ENCODE peak calls at places on chromosomes 4 and X, in five cellular contexts. One of them, this sample, is unnamed.

GRCh38 chr4:55906999-55907398 is 41.7 kb upstream of the CEP135 start:
- DNase-seq in breast epithelium: no peak
- DNase-seq in heart left ventricle: no peak
- DNase-seq in uterus: no peak
- DNase-seq in fibroblast of lung: peak; percentile 45
- DNase-seq in this sample: no peak

GRCh38 chrX:10479508-10479907 is 140.9 kb downstream of the MID1 start:
- DNase-seq in breast epithelium: no peak
- DNase-seq in heart left ventricle: no peak
- DNase-seq in uterus: no peak
- DNase-seq in fibroblast of lung: no peak
- DNase-seq in this sample: no peak

GRCh38 chrX:95059909-95060308 is 1385.9 kb downstream of the FAM133A start:
- DNase-seq in breast epithelium: no peak
- DNase-seq in heart left ventricle: no peak
- DNase-seq in uterus: no peak
- DNase-seq in fibroblast of lung: peak; percentile 21
- DNase-seq in this sample: no peak

GRCh38 chrX:132227383-132228112 is 8.3 kb upstream of the RAP2C start:
- DNase-seq in breast epithelium: no peak
- DNase-seq in heart left ventricle: no peak
- DNase-seq in uterus: no peak
- DNase-seq in fibroblast of lung: no peak
- DNase-seq in this sample: no peak

GRCh38 chr4:158652920-158653319 is 18.8 kb downstream of the C4orf46 start:
- DNase-seq in breast epithelium: no peak
- DNase-seq in heart left ventricle: no peak
- DNase-seq in uterus: no peak
- DNase-seq in fibroblast of lung: no peak
- DNase-seq in this sample: no peak

GRCh38 chrX:140503230-140503585 is 1.7 kb downstream of the SOX3 start:
- DNase-seq in breast epithelium: no peak
- DNase-seq in heart left ventricle: no peak
- DNase-seq in uterus: no peak
- DNase-seq in fibroblast of lung: no peak
- DNase-seq in this sample: no peak

GRCh38 chr4:152075253-152075928 is 314.6 kb upstream of the GATB start:
- DNase-seq in breast epithelium: no peak
- DNase-seq in heart left ventricle: no peak
- DNase-seq in uterus: no peak
- DNase-seq in fibroblast of lung: no peak
- DNase-seq in this sample: no peak

GRCh38 chr4:186840222-186840701 is 116.6 kb upstream of the FAT1 start:
- DNase-seq in breast epithelium: peak; percentile 30
- DNase-seq in heart left ventricle: peak; percentile 55
- DNase-seq in uterus: peak; percentile 69
- DNase-seq in fibroblast of lung: peak; percentile 53
- DNase-seq in this sample: no peak

GRCh38 chr4:21768349-21769310 is 179.9 kb downstream of the KCNIP4 start:
- DNase-seq in breast epithelium: no peak
- DNase-seq in heart left ventricle: no peak
- DNase-seq in uterus: no peak
- DNase-seq in fibroblast of lung: peak; percentile 50
- DNase-seq in this sample: no peak

GRCh38 chr4:122921971-122922876 is at the start of gene NUDT6:
- DNase-seq in breast epithelium: no peak
- DNase-seq in heart left ventricle: peak; percentile 57
- DNase-seq in uterus: peak; percentile 56
- DNase-seq in fibroblast of lung: peak; percentile 66
- DNase-seq in this sample: peak; percentile 1

GRCh38 chr4:15479913-15480185 is 10.2 kb downstream of the CC2D2A start:
- DNase-seq in breast epithelium: no peak
- DNase-seq in heart left ventricle: no peak
- DNase-seq in uterus: no peak
- DNase-seq in fibroblast of lung: peak; percentile 55
- DNase-seq in this sample: no peak

GRCh38 chr4:79042079-79042674 is 102.9 kb upstream of the PAQR3 start:
- DNase-seq in breast epithelium: no peak
- DNase-seq in heart left ventricle: no peak
- DNase-seq in uterus: no peak
- DNase-seq in fibroblast of lung: peak; percentile 16
- DNase-seq in this sample: no peak

GRCh38 chrX:33336783-33337182 is 125.4 kb upstream of the DMD start:
- DNase-seq in breast epithelium: peak; percentile 20
- DNase-seq in heart left ventricle: peak; percentile 6
- DNase-seq in uterus: no peak
- DNase-seq in fibroblast of lung: no peak
- DNase-seq in this sample: no peak

GRCh38 chr4:113070755-113071154 is 21.3 kb downstream of the ANK2 start:
- DNase-seq in breast epithelium: no peak
- DNase-seq in heart left ventricle: no peak
- DNase-seq in uterus: no peak
- DNase-seq in fibroblast of lung: no peak
- DNase-seq in this sample: no peak

GRCh38 chr4:55838356-55838755 is 15.1 kb upstream of the EXOC1 start:
- DNase-seq in breast epithelium: no peak
- DNase-seq in heart left ventricle: no peak
- DNase-seq in uterus: no peak
- DNase-seq in fibroblast of lung: peak; percentile 50
- DNase-seq in this sample: no peak

GRCh38 chr4:73341454-73341853 is 62.6 kb upstream of the ALB start:
- DNase-seq in breast epithelium: peak; percentile 18
- DNase-seq in heart left ventricle: no peak
- DNase-seq in uterus: no peak
- DNase-seq in fibroblast of lung: peak; percentile 52
- DNase-seq in this sample: no peak

GRCh38 chr4:69583543-69583942 is 55.9 kb downstream of the UGT2A2 start:
- DNase-seq in breast epithelium: no peak
- DNase-seq in heart left ventricle: no peak
- DNase-seq in uterus: no peak
- DNase-seq in fibroblast of lung: no peak
- DNase-seq in this sample: no peak

GRCh38 chr4:128346054-128346716 is 58.6 kb upstream of the PGRMC2 start:
- DNase-seq in breast epithelium: no peak
- DNase-seq in heart left ventricle: no peak
- DNase-seq in uterus: no peak
- DNase-seq in fibroblast of lung: peak; percentile 66
- DNase-seq in this sample: no peak

GRCh38 chrX:121256653-121257052 is 209.2 kb downstream of the GLUD2 start:
- DNase-seq in breast epithelium: no peak
- DNase-seq in heart left ventricle: no peak
- DNase-seq in uterus: no peak
- DNase-seq in fibroblast of lung: peak; percentile 23
- DNase-seq in this sample: no peak

GRCh38 chr4:111959202-111959601 is 186.1 kb upstream of the FAM241A start:
- DNase-seq in breast epithelium: no peak
- DNase-seq in heart left ventricle: no peak
- DNase-seq in uterus: no peak
- DNase-seq in fibroblast of lung: peak; percentile 38
- DNase-seq in this sample: no peak

GRCh38 chrX:69319376-69319775 is 154.1 kb upstream of the PJA1 start:
- DNase-seq in breast epithelium: no peak
- DNase-seq in heart left ventricle: no peak
- DNase-seq in uterus: no peak
- DNase-seq in fibroblast of lung: no peak
- DNase-seq in this sample: no peak

GRCh38 chr4:164441131-164441530 is 312.8 kb upstream of the SMIM31 start:
- DNase-seq in breast epithelium: no peak
- DNase-seq in heart left ventricle: no peak
- DNase-seq in uterus: no peak
- DNase-seq in fibroblast of lung: no peak
- DNase-seq in this sample: no peak

GRCh38 chrX:85620466-85620865 is 241.0 kb upstream of the POF1B start:
- DNase-seq in breast epithelium: no peak
- DNase-seq in heart left ventricle: no peak
- DNase-seq in uterus: no peak
- DNase-seq in fibroblast of lung: no peak
- DNase-seq in this sample: no peak

GRCh38 chr4:125097729-125098128 is 217.0 kb upstream of the FAT4 start:
- DNase-seq in breast epithelium: no peak
- DNase-seq in heart left ventricle: no peak
- DNase-seq in uterus: no peak
- DNase-seq in fibroblast of lung: peak; percentile 6
- DNase-seq in this sample: no peak

GRCh38 chr4:3312362-3312761 is 19.5 kb downstream of the RGS12 start:
- DNase-seq in breast epithelium: no peak
- DNase-seq in heart left ventricle: no peak
- DNase-seq in uterus: no peak
- DNase-seq in fibroblast of lung: no peak
- DNase-seq in this sample: no peak

GRCh38 chrX:17411189-17411588 is 36.2 kb downstream of the NHS start:
- DNase-seq in breast epithelium: no peak
- DNase-seq in heart left ventricle: no peak
- DNase-seq in uterus: no peak
- DNase-seq in fibroblast of lung: peak; percentile 36
- DNase-seq in this sample: no peak

DNA sequence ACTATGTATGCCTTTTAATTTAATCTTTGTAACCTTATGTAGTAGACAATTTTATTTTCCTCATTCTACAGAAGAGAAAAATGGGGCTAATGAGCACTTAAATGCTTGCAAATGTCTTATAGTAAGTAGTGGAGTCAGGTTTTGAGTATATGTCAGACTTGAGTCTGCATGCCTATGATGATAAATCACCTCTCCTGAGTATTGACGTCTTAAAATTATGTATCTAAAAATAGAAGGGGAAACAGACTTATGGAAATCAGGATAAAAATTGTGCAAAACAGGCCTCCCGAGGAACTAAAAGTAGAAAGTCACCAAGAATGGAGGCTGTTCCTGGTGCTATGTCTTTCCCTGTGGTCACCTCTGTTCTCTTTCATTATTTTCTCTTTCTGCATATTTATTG is 92.7 kb downstream of the STIM2 start:
- DNase-seq in breast epithelium: no peak
- DNase-seq in heart left ventricle: no peak
- DNase-seq in uterus: no peak
- DNase-seq in fibroblast of lung: peak; percentile 30
- DNase-seq in this sample: no peak
- H3K27ac ChIP-seq in breast epithelium: no peak overlapping the region
- H3K27ac ChIP-seq in heart left ventricle: no peak overlapping the region
- H3K27ac ChIP-seq in uterus: no peak overlapping the region
- H3K27ac ChIP-seq in fibroblast of lung: no peak overlapping the region
- H3K27ac ChIP-seq in this sample: no peak overlapping the region

DNA sequence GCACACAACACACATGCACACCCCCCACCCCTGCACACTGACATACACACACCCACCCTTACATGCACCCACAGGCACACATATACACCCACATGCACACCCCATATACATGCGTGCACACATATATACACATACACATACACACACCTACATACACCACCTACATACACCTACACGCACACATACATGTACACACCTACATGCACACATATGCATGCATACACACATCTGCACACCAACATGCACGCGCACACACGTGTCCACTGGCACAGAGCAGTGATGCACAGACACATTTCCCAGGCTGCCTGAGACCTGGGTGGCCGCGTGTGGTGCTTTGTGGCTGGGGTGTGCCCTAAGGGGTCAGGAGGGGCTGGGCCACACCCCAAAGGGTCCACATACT is 31.7 kb downstream of the FGFRL1 start:
- DNase-seq in breast epithelium: no peak
- DNase-seq in heart left ventricle: no peak
- DNase-seq in uterus: no peak
- DNase-seq in fibroblast of lung: no peak
- DNase-seq in this sample: no peak
- H3K4me1 ChIP-seq in breast epithelium: peaks cover 50% of the 10 kb centered on the region
- H3K4me1 ChIP-seq in heart left ventricle: peaks cover 5% of the 10 kb centered on the region
- H3K4me1 ChIP-seq in uterus: peaks cover 4% of the 10 kb centered on the region
- H3K4me1 ChIP-seq in fibroblast of lung: peaks cover 22% of the 10 kb centered on the region
- H3K4me1 ChIP-seq in this sample: no peaks in the 10 kb centered on the region

GRCh38 chrX:43968347-43968746 is 4.8 kb downstream of the NDP start:
- DNase-seq in breast epithelium: peak; percentile 26
- DNase-seq in heart left ventricle: no peak
- DNase-seq in uterus: no peak
- DNase-seq in fibroblast of lung: no peak
- DNase-seq in this sample: no peak

GRCh38 chrX:43964936-43965335 is 8.3 kb downstream of the NDP start:
- DNase-seq in breast epithelium: no peak
- DNase-seq in heart left ventricle: no peak
- DNase-seq in uterus: no peak
- DNase-seq in fibroblast of lung: peak; percentile 16
- DNase-seq in this sample: no peak

GRCh38 chrX:43961699-43962098 is 11.5 kb downstream of the NDP start:
- DNase-seq in breast epithelium: no peak
- DNase-seq in heart left ventricle: no peak
- DNase-seq in uterus: no peak
- DNase-seq in fibroblast of lung: no peak
- DNase-seq in this sample: no peak

GRCh38 chrX:43962636-43963035 is 10.6 kb downstream of the NDP start:
- DNase-seq in breast epithelium: no peak
- DNase-seq in heart left ventricle: no peak
- DNase-seq in uterus: no peak
- DNase-seq in fibroblast of lung: no peak
- DNase-seq in this sample: no peak

DNA sequence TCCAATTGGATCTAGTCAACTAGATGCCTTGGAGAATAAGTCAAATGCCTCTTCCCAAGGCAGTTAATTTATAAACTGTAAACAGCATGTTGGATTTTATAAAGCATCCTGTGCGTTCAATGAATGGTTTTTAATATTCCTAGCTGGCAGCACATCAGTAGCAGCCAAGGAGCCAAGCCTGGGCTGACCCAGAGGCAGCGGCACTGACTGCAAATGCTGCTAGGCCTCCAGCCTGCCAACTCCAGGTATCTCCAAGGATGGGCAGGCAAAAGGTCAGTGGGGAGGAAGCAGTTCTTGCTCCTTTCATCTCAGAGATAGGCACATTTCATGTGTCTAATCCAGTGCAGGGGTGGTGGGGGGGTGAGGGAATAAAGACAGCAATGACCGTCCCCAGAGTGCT is 9.5 kb downstream of the NDP start:
- DNase-seq in breast epithelium: no peak
- DNase-seq in heart left ventricle: no peak
- DNase-seq in uterus: no peak
- DNase-seq in fibroblast of lung: no peak
- DNase-seq in this sample: no peak
- H3K27ac ChIP-seq in breast epithelium: no peak overlapping the region
- H3K27ac ChIP-seq in heart left ventricle: no peak overlapping the region
- H3K27ac ChIP-seq in uterus: peak overlapping the region; percentile 26
- H3K27ac ChIP-seq in fibroblast of lung: no peak overlapping the region
- H3K27ac ChIP-seq in this sample: no peak overlapping the region

DNA sequence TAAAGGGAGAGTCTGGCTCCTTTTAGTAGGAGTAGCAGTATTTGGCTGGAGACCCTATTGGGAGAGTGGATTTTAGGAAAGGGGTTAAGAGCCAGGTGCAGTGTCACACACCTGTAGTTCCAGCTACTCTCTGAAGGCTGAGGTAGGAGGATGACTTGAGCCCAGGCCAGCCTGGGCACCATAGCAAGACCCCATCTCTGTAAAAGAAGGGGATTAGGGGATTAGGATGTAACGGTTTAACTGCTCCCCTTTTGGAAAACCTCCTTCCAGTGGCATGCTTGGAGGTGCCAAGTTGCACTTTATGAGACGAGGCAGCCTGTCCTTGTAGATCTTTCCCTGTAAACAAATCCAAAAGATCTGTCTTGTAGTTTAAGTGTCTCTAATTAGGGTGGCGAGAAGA is 140.0 kb downstream of the KLHL8 start:
- DNase-seq in breast epithelium: no peak
- DNase-seq in heart left ventricle: no peak
- DNase-seq in uterus: no peak
- DNase-seq in fibroblast of lung: no peak
- DNase-seq in this sample: no peak
- H3K4me1 ChIP-seq in breast epithelium: peaks cover 8% of the 10 kb centered on the region
- H3K4me1 ChIP-seq in heart left ventricle: peaks cover 60% of the 10 kb centered on the region
- H3K4me1 ChIP-seq in uterus: peaks cover 19% of the 10 kb centered on the region
- H3K4me1 ChIP-seq in fibroblast of lung: peaks cover 7% of the 10 kb centered on the region
- H3K4me1 ChIP-seq in this sample: no peaks in the 10 kb centered on the region

This sample was measured in effector memory CD4-positive, alpha-beta T cell.